ENCODE peak calls at places on chromosomes 11 and 22, in nine cellular contexts. J, T, L, Q, M, G, O, P and D are unnamed samples.

GRCh38 chr22:50420015-50420414 is 54.8 kb downstream of the SBF1 start:
- DNase-seq in J (no peak), T (no peak), L (no peak), Q (no peak), M (no peak), G (no peak), O (no peak), P (no peak), D (no peak)

GRCh38 chr11:7632211-7632610 is 41.1 kb downstream of the CYB5R2 start:
- DNase-seq in J (no peak), T (no peak), L (no peak), Q (no peak), M (no peak), G (no peak), O (no peak), P (no peak), D (no peak)

GRCh38 chr11:84673753-84674152 is 953.4 kb downstream of the DLG2 start:
- DNase-seq in J (no peak), T (no peak), L (peak; percentile 80), Q (no peak), M (no peak), G (no peak), O (peak; percentile 68), P (no peak), D (no peak)

GRCh38 chr11:59261150-59261549 is 48.4 kb upstream of the MPEG1 start:
- DNase-seq in J (no peak), T (no peak), L (peak; percentile 15), Q (no peak), M (no peak), G (no peak), O (no peak), P (no peak), D (no peak)

GRCh38 chr11:33000181-33000580 is 15.5 kb upstream of the DEPDC7 start:
- DNase-seq in J (no peak), T (peak; percentile 13), L (no peak), Q (no peak), M (no peak), G (no peak), O (no peak), P (no peak), D (no peak)

GRCh38 chr11:95776859-95777258 is 12.7 kb downstream of the FAM76B start:
- DNase-seq in J (no peak), T (no peak), L (no peak), Q (no peak), M (no peak), G (no peak), O (no peak), P (no peak), D (no peak)

GRCh38 chr11:122671270-122671906 is 15.9 kb downstream of the UBASH3B start:
- DNase-seq in J (no peak), T (no peak), L (no peak), Q (no peak), M (no peak), G (no peak), O (no peak), P (no peak), D (no peak)

GRCh38 chr11:111631666-111632039 is 29.4 kb downstream of the SIK2 start:
- DNase-seq in J (no peak), T (no peak), L (no peak), Q (no peak), M (no peak), G (no peak), O (no peak), P (no peak), D (no peak)

GRCh38 chr11:120034176-120034575 is 103.7 kb downstream of the TRIM29 start:
- DNase-seq in J (no peak), T (no peak), L (no peak), Q (no peak), M (no peak), G (no peak), O (no peak), P (no peak), D (no peak)

GRCh38 chr22:45265546-45265945 is 19.2 kb upstream of the UPK3A start:
- DNase-seq in J (no peak), T (no peak), L (no peak), Q (peak; percentile 21), M (no peak), G (no peak), O (no peak), P (no peak), D (no peak)

GRCh38 chr11:107722671-107723070 is 10.8 kb upstream of the SLN start:
- DNase-seq in J (no peak), T (no peak), L (no peak), Q (no peak), M (no peak), G (no peak), O (no peak), P (no peak), D (no peak)

GRCh38 chr11:3148255-3148989 is 16.7 kb downstream of the OSBPL5 start:
- DNase-seq in J (no peak), T (no peak), L (no peak), Q (no peak), M (no peak), G (no peak), O (no peak), P (no peak), D (no peak)

GRCh38 chr11:73308963-73309960 is 1.2 kb downstream of the ARHGEF17 start:
- DNase-seq in J (no peak), T (peak; percentile 91), L (no peak), Q (peak; percentile 88), M (no peak), G (no peak), O (peak; percentile 96), P (peak; percentile 30), D (no peak)

GRCh38 chr11:44338031-44338430 is 28.1 kb upstream of the ALX4 start:
- DNase-seq in J (no peak), T (no peak), L (no peak), Q (no peak), M (no peak), G (no peak), O (no peak), P (no peak), D (no peak)

GRCh38 chr11:113249491-113249763 is 65.0 kb upstream of the TTC12 start:
- DNase-seq in J (no peak), T (no peak), L (no peak), Q (no peak), M (no peak), G (no peak), O (peak; percentile 33), P (no peak), D (no peak)

GRCh38 chr11:77311701-77312100 is 10.2 kb upstream of the GDPD4 start:
- DNase-seq in J (no peak), T (no peak), L (no peak), Q (no peak), M (no peak), G (no peak), O (no peak), P (no peak), D (no peak)

GRCh38 chr22:43044402-43044801 is 29.5 kb upstream of the PACSIN2 start:
- DNase-seq in J (no peak), T (no peak), L (no peak), Q (no peak), M (no peak), G (no peak), O (no peak), P (no peak), D (no peak)

GRCh38 chr11:9569588-9570164 is 3.8 kb upstream of the WEE1 start:
- DNase-seq in J (no peak), T (no peak), L (no peak), Q (no peak), M (no peak), G (no peak), O (peak; percentile 28), P (no peak), D (no peak)

GRCh38 chr11:36501236-36501635 is 8.8 kb downstream of the TRAF6 start:
- DNase-seq in J (no peak), T (no peak), L (no peak), Q (no peak), M (no peak), G (no peak), O (no peak), P (no peak), D (no peak)

GRCh38 chr11:68343761-68344256 is 31.4 kb downstream of the LRP5 start:
- DNase-seq in J (no peak), T (no peak), L (no peak), Q (no peak), M (no peak), G (no peak), O (no peak), P (no peak), D (no peak)

GRCh38 chr11:34502949-34503348 is 10.6 kb downstream of the ELF5 start:
- DNase-seq in J (no peak), T (no peak), L (no peak), Q (peak; percentile 12), M (no peak), G (no peak), O (no peak), P (no peak), D (no peak)

GRCh38 chr11:58898106-58898505 is 41.2 kb upstream of the GLYATL1 start:
- DNase-seq in J (no peak), T (no peak), L (no peak), Q (no peak), M (no peak), G (no peak), O (no peak), P (no peak), D (no peak)

GRCh38 chr11:57416436-57416835 is 10.5 kb downstream of the SLC43A3 start:
- DNase-seq in J (no peak), T (no peak), L (no peak), Q (no peak), M (no peak), G (no peak), O (no peak), P (no peak), D (no peak)

GRCh38 chr11:45984192-45984591 is 61.7 kb downstream of the LARGE2 start:
- DNase-seq in J (no peak), T (no peak), L (no peak), Q (no peak), M (no peak), G (no peak), O (peak; percentile 12), P (no peak), D (no peak)

GRCh38 chr11:69138265-69138664 is 17.5 kb upstream of the SMIM38 start:
- DNase-seq in J (no peak), T (no peak), L (no peak), Q (peak; percentile 90), M (no peak), G (no peak), O (no peak), P (no peak), D (no peak)

GRCh38 chr22:23241562-23242472 is 61.5 kb downstream of the BCR start:
- DNase-seq in J (no peak), T (no peak), L (no peak), Q (no peak), M (no peak), G (no peak), O (no peak), P (no peak), D (no peak)

GRCh38 chr11:118304227-118304808 is at the start of gene CD3E:
- DNase-seq in J (no peak), T (no peak), L (no peak), Q (no peak), M (peak; percentile 53), G (no peak), O (no peak), P (no peak), D (peak; percentile 52)

GRCh38 chr11:83195176-83195531 is 1.6 kb downstream of the ANKRD42 start:
- DNase-seq in J (no peak), T (peak; percentile 22), L (no peak), Q (peak; percentile 82), M (no peak), G (no peak), O (no peak), P (peak; percentile 6), D (no peak)

GRCh38 chr22:49549256-49549655 is 278.4 kb downstream of the BRD1 start:
- DNase-seq in J (no peak), T (no peak), L (no peak), Q (no peak), M (no peak), G (no peak), O (no peak), P (no peak), D (no peak)

GRCh38 chr11:95011376-95011775 is 13.7 kb upstream of the KDM4E start:
- DNase-seq in J (no peak), T (no peak), L (no peak), Q (no peak), M (no peak), G (no peak), O (no peak), P (no peak), D (no peak)

GRCh38 chr11:2575611-2576051 is 124.2 kb downstream of the KCNQ1OT1 start:
- DNase-seq in J (no peak), T (no peak), L (no peak), Q (no peak), M (no peak), G (no peak), O (no peak), P (no peak), D (no peak)